ENCODE peak calls at places on chromosomes 11 and 22, in five cellular contexts. Y is smooth muscle cell of the brain vasculature, P is NB4, O is choroid plexus epithelial cell, R is GM20000. E is an unnamed sample.

GRCh38 chr11:22763166-22763565 is 66.4 kb downstream of the SVIP start:
- DNase-seq in R (no peak), Y (no peak), P (no peak), O (no peak), E (no peak)

GRCh38 chr11:29190313-29190712 is 826.5 kb downstream of the KCNA4 start:
- DNase-seq in Y (no peak), R (no peak), O (no peak), P (no peak), E (no peak)

GRCh38 chr11:17991799-17992433 is 20.9 kb downstream of the SERGEF start:
- DNase-seq in R (peak), O (peak), Y (no peak), P (peak), E (peak)

GRCh38 chr11:9775393-9775780 is 111.5 kb downstream of the SWAP70 start:
- DNase-seq in R (no peak), P (no peak), O (no peak), Y (no peak), E (no peak)

GRCh38 chr22:44918925-44919392 is 90.8 kb downstream of the PHF21B start:
- DNase-seq in P (no peak), R (no peak), O (no peak), Y (no peak), E (no peak)

GRCh38 chr11:120709808-120710207 is 198.3 kb downstream of the GRIK4 start:
- DNase-seq in R (peak), O (peak), P (no peak), Y (no peak), E (no peak)

GRCh38 chr11:57476883-57477506 is 16.7 kb downstream of the RTN4RL2 start:
- DNase-seq in Y (no peak), R (peak), P (peak), O (peak), E (peak)

GRCh38 chr11:109772846-109773400 is 320.3 kb upstream of the ZC3H12C start:
- DNase-seq in O (no peak), R (no peak), P (no peak), Y (no peak), E (no peak)

GRCh38 chr11:64791781-64792291 is 11.2 kb downstream of the MAP4K2 start:
- DNase-seq in Y (no peak), R (no peak), O (no peak), P (no peak), E (no peak)

GRCh38 chr11:125164422-125165110 is at the start of gene PKNOX2:
- DNase-seq in Y (no peak), O (peak), R (peak), P (peak), E (peak)

GRCh38 chr11:62400760-62401159 is 18.1 kb upstream of the SCGB1A1 start:
- DNase-seq in R (no peak), Y (no peak), O (peak), P (no peak), E (peak)

GRCh38 chr11:13249992-13250391 is 27.6 kb upstream of the BMAL1 start:
- DNase-seq in P (no peak), O (peak), Y (no peak), R (no peak), E (peak)

GRCh38 chr11:133526790-133527189 is 5.5 kb downstream of the OPCML start:
- DNase-seq in P (no peak), O (no peak), Y (no peak), R (no peak), E (no peak)

GRCh38 chr22:43341565-43341964 is 1.6 kb downstream of the SCUBE1 start:
- DNase-seq in Y (no peak), O (no peak), R (no peak), P (no peak), E (no peak)